ENCODE peak calls at places on chromosome 18, in seven cellular contexts. One of them, this sample, is unnamed.

GRCh38 chr18:49059028-49059670 is 108.4 kb upstream of the SMAD7 start:
- DNase-seq in pancreas: no peak
- DNase-seq in spleen: no peak
- DNase-seq in CD8-positive, alpha-beta T cell: no peak
- DNase-seq in right lobe of liver: no peak
- DNase-seq in endothelial cell of umbilical vein: no peak
- DNase-seq in cardiac muscle cell: no peak
- DNase-seq in this sample: no peak

GRCh38 chr18:26205318-26205717 is 20.9 kb upstream of the TAF4B start:
- DNase-seq in CD8-positive, alpha-beta T cell: no peak
- DNase-seq in endothelial cell of umbilical vein: no peak
- DNase-seq in pancreas: no peak
- DNase-seq in spleen: no peak
- DNase-seq in right lobe of liver: no peak
- DNase-seq in cardiac muscle cell: no peak
- DNase-seq in this sample: no peak

GRCh38 chr18:48923746-48924580 is 26.8 kb downstream of the SMAD7 start:
- DNase-seq in spleen: peak; percentile 83
- DNase-seq in CD8-positive, alpha-beta T cell: no peak
- DNase-seq in cardiac muscle cell: no peak
- DNase-seq in right lobe of liver: no peak
- DNase-seq in pancreas: peak; percentile 12
- DNase-seq in endothelial cell of umbilical vein: peak; percentile 63
- DNase-seq in this sample: no peak

GRCh38 chr18:64807560-64807959 is 658.7 kb upstream of the LINC00305 start:
- DNase-seq in cardiac muscle cell: no peak
- DNase-seq in pancreas: no peak
- DNase-seq in right lobe of liver: no peak
- DNase-seq in endothelial cell of umbilical vein: no peak
- DNase-seq in spleen: no peak
- DNase-seq in CD8-positive, alpha-beta T cell: no peak
- DNase-seq in this sample: no peak

GRCh38 chr18:23143059-23143831 is 8.0 kb downstream of the CABLES1 start:
- DNase-seq in endothelial cell of umbilical vein: no peak
- DNase-seq in pancreas: no peak
- DNase-seq in right lobe of liver: no peak
- DNase-seq in CD8-positive, alpha-beta T cell: no peak
- DNase-seq in spleen: no peak
- DNase-seq in cardiac muscle cell: peak; percentile 45
- DNase-seq in this sample: no peak

GRCh38 chr18:7415081-7415894 is 151.8 kb upstream of the PTPRM start:
- DNase-seq in endothelial cell of umbilical vein: peak; percentile 13
- DNase-seq in spleen: no peak
- DNase-seq in pancreas: no peak
- DNase-seq in right lobe of liver: no peak
- DNase-seq in CD8-positive, alpha-beta T cell: no peak
- DNase-seq in cardiac muscle cell: peak; percentile 62
- DNase-seq in this sample: no peak

GRCh38 chr18:73848656-73849055 is 299.0 kb downstream of the FBXO15 start:
- DNase-seq in cardiac muscle cell: peak; percentile 75
- DNase-seq in endothelial cell of umbilical vein: no peak
- DNase-seq in CD8-positive, alpha-beta T cell: no peak
- DNase-seq in pancreas: no peak
- DNase-seq in spleen: no peak
- DNase-seq in right lobe of liver: no peak
- DNase-seq in this sample: no peak

GRCh38 chr18:27605107-27605834 is 420.2 kb upstream of the CHST9 start:
- DNase-seq in cardiac muscle cell: peak; percentile 90
- DNase-seq in CD8-positive, alpha-beta T cell: no peak
- DNase-seq in spleen: no peak
- DNase-seq in endothelial cell of umbilical vein: peak; percentile 49
- DNase-seq in pancreas: no peak
- DNase-seq in right lobe of liver: peak; percentile 72
- DNase-seq in this sample: no peak

GRCh38 chr18:25233582-25234362 is 118.2 kb downstream of the ZNF521 start:
- DNase-seq in cardiac muscle cell: peak; percentile 77
- DNase-seq in pancreas: no peak
- DNase-seq in spleen: no peak
- DNase-seq in CD8-positive, alpha-beta T cell: no peak
- DNase-seq in right lobe of liver: no peak
- DNase-seq in endothelial cell of umbilical vein: peak; percentile 95
- DNase-seq in this sample: no peak

GRCh38 chr18:46397174-46397573 is 259.8 kb downstream of the LOXHD1 start:
- DNase-seq in spleen: no peak
- DNase-seq in endothelial cell of umbilical vein: no peak
- DNase-seq in pancreas: peak; percentile 6
- DNase-seq in right lobe of liver: no peak
- DNase-seq in CD8-positive, alpha-beta T cell: no peak
- DNase-seq in cardiac muscle cell: no peak
- DNase-seq in this sample: no peak

GRCh38 chr18:39862341-39862740 is 2092.7 kb upstream of the PIK3C3 start:
- DNase-seq in CD8-positive, alpha-beta T cell: no peak
- DNase-seq in spleen: no peak
- DNase-seq in pancreas: no peak
- DNase-seq in endothelial cell of umbilical vein: no peak
- DNase-seq in cardiac muscle cell: no peak
- DNase-seq in right lobe of liver: no peak
- DNase-seq in this sample: no peak

GRCh38 chr18:49936821-49937220 is 123.5 kb upstream of the ACAA2 start:
- DNase-seq in CD8-positive, alpha-beta T cell: no peak
- DNase-seq in pancreas: no peak
- DNase-seq in endothelial cell of umbilical vein: no peak
- DNase-seq in right lobe of liver: no peak
- DNase-seq in spleen: no peak
- DNase-seq in cardiac muscle cell: no peak
- DNase-seq in this sample: no peak

GRCh38 chr18:44518091-44518490 is 162.6 kb upstream of the SETBP1 start:
- DNase-seq in spleen: no peak
- DNase-seq in endothelial cell of umbilical vein: no peak
- DNase-seq in right lobe of liver: no peak
- DNase-seq in cardiac muscle cell: no peak
- DNase-seq in CD8-positive, alpha-beta T cell: no peak
- DNase-seq in pancreas: no peak
- DNase-seq in this sample: no peak

GRCh38 chr18:79677840-79678239 is 1.8 kb upstream of the CTDP1 start:
- DNase-seq in cardiac muscle cell: no peak
- DNase-seq in CD8-positive, alpha-beta T cell: no peak
- DNase-seq in endothelial cell of umbilical vein: no peak
- DNase-seq in right lobe of liver: no peak
- DNase-seq in spleen: peak; percentile 73
- DNase-seq in pancreas: no peak
- DNase-seq in this sample: no peak

GRCh38 chr18:6561029-6561861 is 146.5 kb upstream of the L3MBTL4 start:
- DNase-seq in right lobe of liver: peak; percentile 47
- DNase-seq in spleen: no peak
- DNase-seq in pancreas: no peak
- DNase-seq in CD8-positive, alpha-beta T cell: no peak
- DNase-seq in cardiac muscle cell: peak; percentile 95
- DNase-seq in endothelial cell of umbilical vein: no peak
- DNase-seq in this sample: peak; percentile 57

GRCh38 chr18:48661421-48661820 is 122.6 kb downstream of the CTIF start:
- DNase-seq in right lobe of liver: peak; percentile 17
- DNase-seq in spleen: no peak
- DNase-seq in cardiac muscle cell: no peak
- DNase-seq in pancreas: no peak
- DNase-seq in CD8-positive, alpha-beta T cell: no peak
- DNase-seq in endothelial cell of umbilical vein: no peak
- DNase-seq in this sample: no peak

GRCh38 chr18:68262697-68263293 is 452.1 kb downstream of the TMX3 start:
- DNase-seq in CD8-positive, alpha-beta T cell: no peak
- DNase-seq in cardiac muscle cell: peak; percentile 72
- DNase-seq in pancreas: no peak
- DNase-seq in spleen: no peak
- DNase-seq in endothelial cell of umbilical vein: peak; percentile 27
- DNase-seq in right lobe of liver: no peak
- DNase-seq in this sample: no peak

GRCh38 chr18:23194150-23194968 is 59.1 kb downstream of the CABLES1 start:
- DNase-seq in spleen: no peak
- DNase-seq in CD8-positive, alpha-beta T cell: no peak
- DNase-seq in right lobe of liver: peak; percentile 71
- DNase-seq in pancreas: no peak
- DNase-seq in endothelial cell of umbilical vein: peak; percentile 44
- DNase-seq in cardiac muscle cell: peak; percentile 30
- DNase-seq in this sample: no peak

GRCh38 chr18:49638891-49639557 is 77.2 kb downstream of the LIPG start:
- DNase-seq in CD8-positive, alpha-beta T cell: no peak
- DNase-seq in cardiac muscle cell: no peak
- DNase-seq in spleen: peak; percentile 43
- DNase-seq in endothelial cell of umbilical vein: no peak
- DNase-seq in pancreas: no peak
- DNase-seq in right lobe of liver: peak; percentile 85
- DNase-seq in this sample: no peak

GRCh38 chr18:29874519-29875098 is 1167.9 kb downstream of the DSC3 start:
- DNase-seq in right lobe of liver: no peak
- DNase-seq in endothelial cell of umbilical vein: peak; percentile 30
- DNase-seq in spleen: no peak
- DNase-seq in pancreas: no peak
- DNase-seq in cardiac muscle cell: peak; percentile 70
- DNase-seq in CD8-positive, alpha-beta T cell: no peak
- DNase-seq in this sample: no peak

GRCh38 chr18:50969448-50969847 is 1.6 kb downstream of the ELAC1 start:
- DNase-seq in right lobe of liver: no peak
- DNase-seq in endothelial cell of umbilical vein: no peak
- DNase-seq in spleen: no peak
- DNase-seq in CD8-positive, alpha-beta T cell: no peak
- DNase-seq in cardiac muscle cell: no peak
- DNase-seq in pancreas: no peak
- DNase-seq in this sample: no peak

GRCh38 chr18:76121049-76121448 is 374.0 kb downstream of the ZNF516 start:
- DNase-seq in endothelial cell of umbilical vein: no peak
- DNase-seq in cardiac muscle cell: no peak
- DNase-seq in pancreas: no peak
- DNase-seq in CD8-positive, alpha-beta T cell: no peak
- DNase-seq in spleen: no peak
- DNase-seq in right lobe of liver: no peak
- DNase-seq in this sample: no peak

GRCh38 chr18:76130845-76131244 is 364.2 kb downstream of the ZNF516 start:
- DNase-seq in right lobe of liver: no peak
- DNase-seq in cardiac muscle cell: no peak
- DNase-seq in CD8-positive, alpha-beta T cell: no peak
- DNase-seq in pancreas: no peak
- DNase-seq in spleen: no peak
- DNase-seq in endothelial cell of umbilical vein: no peak
- DNase-seq in this sample: no peak

GRCh38 chr18:76131738-76132137 is 363.3 kb downstream of the ZNF516 start:
- DNase-seq in cardiac muscle cell: no peak
- DNase-seq in CD8-positive, alpha-beta T cell: no peak
- DNase-seq in right lobe of liver: no peak
- DNase-seq in pancreas: no peak
- DNase-seq in endothelial cell of umbilical vein: no peak
- DNase-seq in spleen: no peak
- DNase-seq in this sample: no peak

DNA sequence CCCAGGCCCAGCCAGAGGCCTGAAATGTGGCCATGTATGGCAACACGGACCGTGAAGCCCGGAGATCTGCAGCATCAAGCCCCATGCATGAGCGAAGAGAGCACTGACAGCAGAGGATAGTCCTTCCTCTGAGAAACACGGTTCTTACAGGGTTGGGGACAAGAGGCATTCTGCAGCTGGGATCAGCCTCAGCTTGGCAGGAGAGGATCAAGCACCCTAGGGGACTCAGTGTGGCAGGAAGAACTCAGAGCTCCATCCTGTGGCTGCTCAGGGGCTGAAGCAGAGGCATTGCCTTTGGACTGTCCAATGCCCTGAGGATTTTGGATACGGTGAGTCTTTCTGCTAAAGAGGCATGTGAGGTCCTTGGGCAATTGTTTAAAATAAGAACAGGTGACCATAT is 368.7 kb downstream of the ZNF516 start:
- DNase-seq in spleen: no peak
- DNase-seq in endothelial cell of umbilical vein: no peak
- DNase-seq in CD8-positive, alpha-beta T cell: no peak
- DNase-seq in pancreas: no peak
- DNase-seq in cardiac muscle cell: no peak
- DNase-seq in right lobe of liver: no peak
- DNase-seq in this sample: peak; percentile 19
- TF ChIP-seq CTCF in spleen: no peak
- TF ChIP-seq CTCF in endothelial cell of umbilical vein: no peak
- TF ChIP-seq CTCF in CD8-positive, alpha-beta T cell: no peak
- TF ChIP-seq CTCF in pancreas: no peak
- TF ChIP-seq CTCF in cardiac muscle cell: no peak
- TF ChIP-seq CTCF in right lobe of liver: peak; percentile 6
- TF ChIP-seq CTCF in this sample: peak; percentile 61

GRCh38 chr18:13222371-13223281 is 4.1 kb downstream of the LDLRAD4 start:
- DNase-seq in spleen: no peak
- DNase-seq in cardiac muscle cell: no peak
- DNase-seq in right lobe of liver: peak; percentile 79
- DNase-seq in pancreas: no peak
- DNase-seq in endothelial cell of umbilical vein: no peak
- DNase-seq in CD8-positive, alpha-beta T cell: no peak
- DNase-seq in this sample: peak; percentile 78
- H3K4me3 ChIP-seq in spleen: no peak overlapping the region
- H3K4me3 ChIP-seq in cardiac muscle cell: no peak overlapping the region
- H3K4me3 ChIP-seq in right lobe of liver: no peak overlapping the region
- H3K4me3 ChIP-seq in pancreas: no peak overlapping the region
- H3K4me3 ChIP-seq in endothelial cell of umbilical vein: no peak overlapping the region
- H3K4me3 ChIP-seq in CD8-positive, alpha-beta T cell: no peak overlapping the region
- H3K4me3 ChIP-seq in this sample: peak overlapping the region; percentile 74

GRCh38 chr18:32801236-32801635 is 28.4 kb upstream of the KLHL14 start:
- DNase-seq in right lobe of liver: no peak
- DNase-seq in cardiac muscle cell: no peak
- DNase-seq in spleen: no peak
- DNase-seq in pancreas: no peak
- DNase-seq in CD8-positive, alpha-beta T cell: no peak
- DNase-seq in endothelial cell of umbilical vein: no peak
- DNase-seq in this sample: no peak

GRCh38 chr18:32803571-32803970 is 30.7 kb upstream of the KLHL14 start:
- DNase-seq in cardiac muscle cell: no peak
- DNase-seq in CD8-positive, alpha-beta T cell: no peak
- DNase-seq in spleen: no peak
- DNase-seq in pancreas: no peak
- DNase-seq in endothelial cell of umbilical vein: no peak
- DNase-seq in right lobe of liver: no peak
- DNase-seq in this sample: no peak

GRCh38 chr18:32805354-32805753 is 32.5 kb upstream of the KLHL14 start:
- DNase-seq in right lobe of liver: no peak
- DNase-seq in pancreas: no peak
- DNase-seq in spleen: no peak
- DNase-seq in CD8-positive, alpha-beta T cell: no peak
- DNase-seq in cardiac muscle cell: no peak
- DNase-seq in endothelial cell of umbilical vein: no peak
- DNase-seq in this sample: no peak

GRCh38 chr18:32804126-32804888 is 31.5 kb upstream of the KLHL14 start:
- DNase-seq in endothelial cell of umbilical vein: no peak
- DNase-seq in right lobe of liver: no peak
- DNase-seq in pancreas: no peak
- DNase-seq in spleen: no peak
- DNase-seq in cardiac muscle cell: no peak
- DNase-seq in CD8-positive, alpha-beta T cell: no peak
- DNase-seq in this sample: no peak

GRCh38 chr18:32802606-32803451 is 30.0 kb upstream of the KLHL14 start:
- DNase-seq in endothelial cell of umbilical vein: no peak
- DNase-seq in spleen: no peak
- DNase-seq in right lobe of liver: no peak
- DNase-seq in cardiac muscle cell: no peak
- DNase-seq in pancreas: no peak
- DNase-seq in CD8-positive, alpha-beta T cell: no peak
- DNase-seq in this sample: no peak
- H3K27ac ChIP-seq in endothelial cell of umbilical vein: no peak overlapping the region
- H3K27ac ChIP-seq in spleen: peak overlapping the region; percentile 61
- H3K27ac ChIP-seq in right lobe of liver: no peak overlapping the region
- H3K27ac ChIP-seq in cardiac muscle cell: peak overlapping the region; percentile 76
- H3K27ac ChIP-seq in pancreas: no peak overlapping the region
- H3K27ac ChIP-seq in CD8-positive, alpha-beta T cell: no peak overlapping the region
- H3K27ac ChIP-seq in this sample: no peak overlapping the region

GRCh38 chr18:34207344-34207851 is 17.3 kb downstream of the NOL4 start:
- DNase-seq in spleen: no peak
- DNase-seq in pancreas: no peak
- DNase-seq in cardiac muscle cell: no peak
- DNase-seq in right lobe of liver: no peak
- DNase-seq in CD8-positive, alpha-beta T cell: no peak
- DNase-seq in endothelial cell of umbilical vein: no peak
- DNase-seq in this sample: no peak

GRCh38 chr18:34212511-34212910 is 12.2 kb downstream of the NOL4 start:
- DNase-seq in CD8-positive, alpha-beta T cell: no peak
- DNase-seq in endothelial cell of umbilical vein: no peak
- DNase-seq in pancreas: no peak
- DNase-seq in spleen: no peak
- DNase-seq in right lobe of liver: no peak
- DNase-seq in cardiac muscle cell: no peak
- DNase-seq in this sample: no peak
- TF ChIP-seq CTCF in CD8-positive, alpha-beta T cell: no peak
- TF ChIP-seq CTCF in endothelial cell of umbilical vein: no peak
- TF ChIP-seq CTCF in pancreas: no peak
- TF ChIP-seq CTCF in spleen: no peak
- TF ChIP-seq CTCF in right lobe of liver: no peak
- TF ChIP-seq CTCF in cardiac muscle cell: no peak
- TF ChIP-seq CTCF in this sample: no peak

This sample was measured in left ventricle myocardium inferior.